ENCODE peak calls at places on chromosomes 12 and 14, in six cellular contexts. One of them, this sample, is unnamed.

GRCh38 chr12:121676190-121676589 is 6.7 kb upstream of the MORN3 start:
- DNase-seq in GM23248: no peak
- DNase-seq in MM.1S: no peak
- DNase-seq in GM23338: peak; percentile 39
- DNase-seq in PC-3: no peak
- DNase-seq in neural progenitor cell: no peak
- DNase-seq in this sample: no peak

GRCh38 chr14:52131640-52132320 is 62.9 kb upstream of the NID2 start:
- DNase-seq in neural progenitor cell: peak; percentile 87
- DNase-seq in PC-3: peak; percentile 95
- DNase-seq in GM23338: peak; percentile 93
- DNase-seq in MM.1S: peak; percentile 14
- DNase-seq in GM23248: peak; percentile 96
- DNase-seq in this sample: peak; percentile 78

GRCh38 chr12:130644124-130644523 is 72.0 kb downstream of the RIMBP2 start:
- DNase-seq in GM23248: no peak
- DNase-seq in neural progenitor cell: no peak
- DNase-seq in GM23338: no peak
- DNase-seq in MM.1S: no peak
- DNase-seq in PC-3: no peak
- DNase-seq in this sample: no peak

GRCh38 chr14:99730876-99731351 is 46.8 kb downstream of the CYP46A1 start:
- DNase-seq in GM23248: no peak
- DNase-seq in MM.1S: no peak
- DNase-seq in GM23338: no peak
- DNase-seq in neural progenitor cell: no peak
- DNase-seq in PC-3: no peak
- DNase-seq in this sample: no peak

GRCh38 chr14:62269204-62269603 is 507.0 kb downstream of the SNAPC1 start:
- DNase-seq in GM23248: no peak
- DNase-seq in GM23338: no peak
- DNase-seq in MM.1S: no peak
- DNase-seq in neural progenitor cell: no peak
- DNase-seq in PC-3: no peak
- DNase-seq in this sample: no peak

GRCh38 chr12:48572326-48572725 is 2.5 kb upstream of the LALBA start:
- DNase-seq in GM23338: no peak
- DNase-seq in GM23248: no peak
- DNase-seq in neural progenitor cell: no peak
- DNase-seq in MM.1S: no peak
- DNase-seq in PC-3: no peak
- DNase-seq in this sample: no peak

GRCh38 chr12:88934163-88934747 is 354.0 kb upstream of the KITLG start:
- DNase-seq in GM23338: no peak
- DNase-seq in neural progenitor cell: no peak
- DNase-seq in GM23248: peak; percentile 78
- DNase-seq in PC-3: peak; percentile 78
- DNase-seq in MM.1S: no peak
- DNase-seq in this sample: peak; percentile 50

GRCh38 chr14:42090122-42090521 is 483.4 kb downstream of the LRFN5 start:
- DNase-seq in neural progenitor cell: no peak
- DNase-seq in MM.1S: no peak
- DNase-seq in GM23338: no peak
- DNase-seq in GM23248: no peak
- DNase-seq in PC-3: peak; percentile 73
- DNase-seq in this sample: no peak

GRCh38 chr12:81296556-81297305 is 218.9 kb downstream of the ACSS3 start:
- DNase-seq in GM23338: no peak
- DNase-seq in PC-3: peak; percentile 6
- DNase-seq in GM23248: peak; percentile 56
- DNase-seq in neural progenitor cell: no peak
- DNase-seq in MM.1S: no peak
- DNase-seq in this sample: no peak

GRCh38 chr14:64601571-64601970 is 51.8 kb downstream of the PPP1R36 start:
- DNase-seq in PC-3: no peak
- DNase-seq in GM23248: no peak
- DNase-seq in neural progenitor cell: no peak
- DNase-seq in GM23338: no peak
- DNase-seq in MM.1S: no peak
- DNase-seq in this sample: no peak

GRCh38 chr14:102729268-102729667 is 48.0 kb upstream of the TRAF3 start:
- DNase-seq in neural progenitor cell: no peak
- DNase-seq in PC-3: no peak
- DNase-seq in MM.1S: no peak
- DNase-seq in GM23248: no peak
- DNase-seq in GM23338: no peak
- DNase-seq in this sample: no peak

GRCh38 chr12:29794869-29795268 is 11.1 kb upstream of the TMTC1 start:
- DNase-seq in neural progenitor cell: no peak
- DNase-seq in GM23248: no peak
- DNase-seq in GM23338: no peak
- DNase-seq in PC-3: peak; percentile 72
- DNase-seq in MM.1S: no peak
- DNase-seq in this sample: no peak

GRCh38 chr12:111607239-111607638 is 8.1 kb upstream of the ATXN2 start:
- DNase-seq in PC-3: peak; percentile 21
- DNase-seq in MM.1S: no peak
- DNase-seq in GM23338: peak; percentile 55
- DNase-seq in GM23248: no peak
- DNase-seq in neural progenitor cell: no peak
- DNase-seq in this sample: no peak

GRCh38 chr12:128534906-128535305 is 267.9 kb downstream of the TMEM132C start:
- DNase-seq in PC-3: no peak
- DNase-seq in GM23248: no peak
- DNase-seq in neural progenitor cell: no peak
- DNase-seq in GM23338: no peak
- DNase-seq in MM.1S: no peak
- DNase-seq in this sample: no peak

GRCh38 chr12:92623386-92623785 is 79.4 kb upstream of the PLEKHG7 start:
- DNase-seq in PC-3: no peak
- DNase-seq in neural progenitor cell: no peak
- DNase-seq in MM.1S: no peak
- DNase-seq in GM23248: no peak
- DNase-seq in GM23338: no peak
- DNase-seq in this sample: no peak

GRCh38 chr12:530308-530707 is 70.6 kb downstream of the B4GALNT3 start:
- DNase-seq in GM23338: no peak
- DNase-seq in neural progenitor cell: no peak
- DNase-seq in PC-3: no peak
- DNase-seq in MM.1S: no peak
- DNase-seq in GM23248: peak; percentile 89
- DNase-seq in this sample: no peak

GRCh38 chr12:115294443-115295133 is 610.6 kb upstream of the TBX3 start:
- DNase-seq in GM23248: no peak
- DNase-seq in PC-3: peak; percentile 36
- DNase-seq in MM.1S: no peak
- DNase-seq in neural progenitor cell: no peak
- DNase-seq in GM23338: no peak
- DNase-seq in this sample: no peak

GRCh38 chr12:123660328-123660727 is 10.6 kb upstream of the TCTN2 start:
- DNase-seq in MM.1S: no peak
- DNase-seq in GM23248: peak; percentile 96
- DNase-seq in PC-3: peak; percentile 96
- DNase-seq in neural progenitor cell: no peak
- DNase-seq in GM23338: no peak
- DNase-seq in this sample: no peak

GRCh38 chr14:31167032-31167431 is 40.6 kb downstream of the HECTD1 start:
- DNase-seq in MM.1S: no peak
- DNase-seq in neural progenitor cell: no peak
- DNase-seq in PC-3: no peak
- DNase-seq in GM23338: no peak
- DNase-seq in GM23248: no peak
- DNase-seq in this sample: no peak

GRCh38 chr12:40149673-40150260 is 43.9 kb upstream of the SLC2A13 start:
- DNase-seq in MM.1S: no peak
- DNase-seq in PC-3: peak; percentile 37
- DNase-seq in GM23248: peak; percentile 40
- DNase-seq in GM23338: no peak
- DNase-seq in neural progenitor cell: no peak
- DNase-seq in this sample: no peak

GRCh38 chr14:34433957-34434356 is 28.1 kb downstream of the SPTSSA start:
- DNase-seq in neural progenitor cell: no peak
- DNase-seq in MM.1S: no peak
- DNase-seq in GM23338: no peak
- DNase-seq in PC-3: no peak
- DNase-seq in GM23248: no peak
- DNase-seq in this sample: no peak

GRCh38 chr12:89493650-89494302 is 30.8 kb downstream of the GALNT4 start:
- DNase-seq in neural progenitor cell: no peak
- DNase-seq in GM23248: no peak
- DNase-seq in PC-3: no peak
- DNase-seq in MM.1S: no peak
- DNase-seq in GM23338: no peak
- DNase-seq in this sample: no peak

GRCh38 chr12:50786498-50787231 is 22.8 kb downstream of the ATF1 start:
- DNase-seq in PC-3: peak; percentile 98
- DNase-seq in neural progenitor cell: no peak
- DNase-seq in GM23338: peak; percentile 14
- DNase-seq in MM.1S: no peak
- DNase-seq in GM23248: peak; percentile 94
- DNase-seq in this sample: peak; percentile 99

GRCh38 chr14:55835985-55836384 is 256.0 kb downstream of the KTN1 start:
- DNase-seq in MM.1S: no peak
- DNase-seq in PC-3: no peak
- DNase-seq in GM23338: no peak
- DNase-seq in neural progenitor cell: no peak
- DNase-seq in GM23248: no peak
- DNase-seq in this sample: no peak

GRCh38 chr14:60266021-60266937 is 17.3 kb downstream of the PPM1A start:
- DNase-seq in MM.1S: no peak
- DNase-seq in GM23338: peak; percentile 74
- DNase-seq in GM23248: peak; percentile 46
- DNase-seq in neural progenitor cell: peak; percentile 18
- DNase-seq in PC-3: peak; percentile 82
- DNase-seq in this sample: no peak

GRCh38 chr12:132827763-132828703 is 636 bp downstream of the GOLGA3 start:
- DNase-seq in GM23248: peak; percentile 88
- DNase-seq in PC-3: peak; percentile 77
- DNase-seq in neural progenitor cell: no peak
- DNase-seq in GM23338: peak; percentile 24
- DNase-seq in MM.1S: no peak
- DNase-seq in this sample: peak; percentile 70

GRCh38 chr12:76030378-76031080 is 1.0 kb downstream of the PHLDA1 start:
- DNase-seq in GM23338: peak; percentile 46
- DNase-seq in MM.1S: peak; percentile 57
- DNase-seq in neural progenitor cell: peak; percentile 37
- DNase-seq in PC-3: no peak
- DNase-seq in GM23248: peak; percentile 72
- DNase-seq in this sample: peak; percentile 33

GRCh38 chr12:54463034-54463433 is 10.4 kb downstream of the GTSF1 start:
- DNase-seq in GM23248: peak; percentile 92
- DNase-seq in MM.1S: no peak
- DNase-seq in PC-3: peak; percentile 46
- DNase-seq in neural progenitor cell: no peak
- DNase-seq in GM23338: no peak
- DNase-seq in this sample: no peak

DNA sequence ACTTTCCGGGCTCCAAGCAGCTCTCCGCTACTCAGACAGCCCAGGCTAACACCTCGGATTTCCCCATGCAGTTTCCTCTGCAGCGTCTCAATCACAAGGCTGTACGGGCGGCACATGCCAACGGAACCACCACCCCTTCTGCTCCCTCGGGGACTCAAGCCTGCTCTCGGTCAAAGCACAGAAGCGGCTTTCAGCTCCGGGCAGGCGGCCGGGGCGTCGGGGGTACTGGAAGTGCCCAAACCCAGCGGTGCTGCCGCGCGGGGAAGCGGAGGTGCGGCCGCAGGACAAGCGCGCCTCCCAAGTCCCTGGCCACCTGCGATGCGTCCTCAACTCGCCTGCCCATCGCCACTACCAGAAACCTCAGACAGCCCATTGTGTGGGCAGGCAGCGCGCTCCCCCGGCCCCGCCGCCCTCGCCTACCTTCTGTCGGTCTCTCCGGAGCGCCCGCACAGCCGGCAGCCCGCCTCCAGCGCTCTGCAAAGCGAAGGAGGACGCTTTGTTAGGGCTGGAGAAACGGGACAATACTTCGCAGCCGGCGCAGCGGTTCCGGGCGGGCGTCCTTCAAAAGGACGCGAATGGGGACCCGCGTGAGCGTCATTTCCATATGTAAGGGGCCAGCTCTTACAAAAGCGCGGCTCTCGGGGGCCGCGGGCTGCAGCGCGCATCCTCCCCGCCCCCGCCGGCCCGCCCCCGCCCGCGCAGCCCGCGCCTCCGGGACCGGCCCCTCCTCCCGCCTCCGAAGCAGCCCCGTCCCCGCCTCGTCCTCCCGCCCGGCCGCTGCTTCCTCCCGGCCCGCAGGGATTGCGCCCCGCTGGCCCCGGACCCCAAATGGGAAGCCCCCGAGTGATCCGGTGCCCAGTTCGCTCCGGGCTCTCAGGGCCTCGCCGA is 674 bp downstream of the NIN start:
- DNase-seq in MM.1S: peak; percentile 14
- DNase-seq in GM23338: peak; percentile 83
- DNase-seq in GM23248: peak; percentile 69
- DNase-seq in neural progenitor cell: peak; percentile 92
- DNase-seq in PC-3: peak; percentile 40
- DNase-seq in this sample: peak; percentile 41
- TF ChIP-seq EZH2 in MM.1S: no peak
- TF ChIP-seq EZH2 in GM23338: peak; percentile 4
- TF ChIP-seq EZH2 in GM23248: no peak
- TF ChIP-seq EZH2 in neural progenitor cell: no peak
- TF ChIP-seq EZH2 in PC-3: no peak
- TF ChIP-seq EZH2 in this sample: no peak

GRCh38 chr14:21215879-21216251 is 53.4 kb downstream of the HNRNPC start:
- DNase-seq in MM.1S: no peak
- DNase-seq in GM23248: no peak
- DNase-seq in PC-3: no peak
- DNase-seq in neural progenitor cell: no peak
- DNase-seq in GM23338: no peak
- DNase-seq in this sample: no peak
- H3F3A ChIP-seq in MM.1S: peaks cover 12% of the 10 kb centered on the region
- H3F3A ChIP-seq in GM23248: peaks cover 67% of the 10 kb centered on the region
- H3F3A ChIP-seq in PC-3: peaks cover 4% of the 10 kb centered on the region
- H3F3A ChIP-seq in neural progenitor cell: peaks cover 85% of the 10 kb centered on the region
- H3F3A ChIP-seq in GM23338: peaks cover 41% of the 10 kb centered on the region
- H3F3A ChIP-seq in this sample: peaks cover 99% of the 10 kb centered on the region

DNA sequence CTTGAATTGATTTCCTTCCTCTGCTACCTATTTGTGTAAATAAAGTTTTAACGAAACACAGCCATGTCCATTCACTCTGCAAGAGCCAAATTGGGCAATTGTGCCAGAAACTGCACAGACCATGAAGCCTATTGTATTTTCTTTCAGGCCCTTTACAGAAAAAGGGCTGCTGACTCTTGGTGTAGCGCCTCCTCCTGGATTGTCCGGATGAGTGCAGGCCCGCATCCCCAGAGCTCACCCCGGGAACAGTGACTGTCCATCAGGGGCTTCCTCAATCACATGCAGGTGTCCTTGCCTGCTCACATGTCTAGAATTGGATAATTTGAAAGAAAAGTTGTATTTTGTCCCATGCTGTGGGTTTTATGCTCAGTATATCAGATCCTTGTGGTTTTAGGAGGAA is 1282.2 kb downstream of the AACS start:
- DNase-seq in GM23338: peak; percentile 42
- DNase-seq in MM.1S: no peak
- DNase-seq in neural progenitor cell: peak; percentile 28
- DNase-seq in PC-3: no peak
- DNase-seq in GM23248: no peak
- DNase-seq in this sample: no peak
- TF ChIP-seq EZH2 in GM23338: no peak
- TF ChIP-seq EZH2 in MM.1S: no peak
- TF ChIP-seq EZH2 in neural progenitor cell: no peak
- TF ChIP-seq EZH2 in PC-3: no peak
- TF ChIP-seq EZH2 in GM23248: no peak
- TF ChIP-seq EZH2 in this sample: no peak

GRCh38 chr12:124756730-124757129 is 106.9 kb downstream of the SCARB1 start:
- DNase-seq in GM23248: no peak
- DNase-seq in MM.1S: no peak
- DNase-seq in neural progenitor cell: no peak
- DNase-seq in GM23338: no peak
- DNase-seq in PC-3: no peak
- DNase-seq in this sample: no peak
- H3F3A ChIP-seq in GM23248: peaks cover 18% of the 10 kb centered on the region
- H3F3A ChIP-seq in MM.1S: peaks cover 11% of the 10 kb centered on the region
- H3F3A ChIP-seq in neural progenitor cell: peaks cover 14% of the 10 kb centered on the region
- H3F3A ChIP-seq in GM23338: no peaks in the 10 kb centered on the region
- H3F3A ChIP-seq in PC-3: no peaks in the 10 kb centered on the region
- H3F3A ChIP-seq in this sample: peaks cover 10% of the 10 kb centered on the region

This sample was measured in PC-9.